ENCODE peak calls at places on chromosome 2, in four cellular contexts. O is breast epithelium, J is thoracic aorta, V is mesenchymal stem cell. L is an unnamed sample. For H3K36me3, the result is how much of the 10 kb centered on the place peaks cover.

GRCh38 chr2:1588051-1588993 is 156.0 kb downstream of the PXDN start:
- DNase-seq in O (no peak), J (no peak), V (no peak), L (no peak)

GRCh38 chr2:242060212-242060835 is 190.8 kb downstream of the RTP5 start:
- DNase-seq in O (no peak), J (no peak), V (peak), L (no peak)

GRCh38 chr2:199230091-199230490 is 227.6 kb downstream of the SATB2 start:
- DNase-seq in O (no peak), J (no peak), V (no peak), L (no peak)

GRCh38 chr2:174051741-174052638 is 86.8 kb upstream of the SP3 start:
- DNase-seq in O (no peak), J (no peak), V (peak), L (no peak)

GRCh38 chr2:42031783-42032620 is 15.8 kb upstream of the PKDCC start:
- DNase-seq in O (no peak), J (no peak), V (no peak), L (no peak)

GRCh38 chr2:239288951-239289481 is 111.8 kb downstream of the HDAC4 start:
- DNase-seq in O (no peak), J (no peak), V (peak), L (no peak)

GRCh38 chr2:188076149-188077056 is 215.3 kb upstream of the GULP1 start:
- DNase-seq in O (no peak), J (no peak), V (no peak), L (no peak)

GRCh38 chr2:236581546-236581945 is 11.9 kb downstream of the ACKR3 start:
- DNase-seq in O (no peak), J (no peak), V (no peak), L (no peak)

GRCh38 chr2:240583774-240584173 is 2.8 kb upstream of the CAPN10 start:
- DNase-seq in O (no peak), J (no peak), V (no peak), L (no peak)
- H3K4me3 ChIP-seq in O (no peak), J (no peak), V (no peak), L (no peak)

DNA sequence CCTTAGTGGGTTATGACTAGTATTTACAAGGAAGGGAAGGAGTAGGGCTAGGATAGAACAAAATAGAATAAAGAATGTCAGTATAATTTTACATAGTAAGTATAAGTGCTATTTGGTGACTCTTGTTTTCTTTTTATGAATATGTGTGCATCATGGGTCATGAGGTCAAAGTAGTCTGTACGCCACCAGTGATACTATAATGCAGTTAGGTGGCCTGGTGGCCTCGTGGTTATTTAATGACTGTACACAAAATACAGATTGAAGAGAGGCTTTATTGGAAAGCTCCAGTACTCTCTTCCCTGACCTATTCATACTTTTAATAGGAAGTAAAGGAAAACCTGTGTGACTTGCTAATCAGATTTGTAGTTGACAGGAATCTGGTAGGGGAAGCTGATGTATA is 27.3 kb downstream of the CAB39 start:
- DNase-seq in O (no peak), J (no peak), V (no peak), L (no peak)
- H3K36me3 ChIP-seq in O (under half), J (under half), V (under half), L (under half)

DNA sequence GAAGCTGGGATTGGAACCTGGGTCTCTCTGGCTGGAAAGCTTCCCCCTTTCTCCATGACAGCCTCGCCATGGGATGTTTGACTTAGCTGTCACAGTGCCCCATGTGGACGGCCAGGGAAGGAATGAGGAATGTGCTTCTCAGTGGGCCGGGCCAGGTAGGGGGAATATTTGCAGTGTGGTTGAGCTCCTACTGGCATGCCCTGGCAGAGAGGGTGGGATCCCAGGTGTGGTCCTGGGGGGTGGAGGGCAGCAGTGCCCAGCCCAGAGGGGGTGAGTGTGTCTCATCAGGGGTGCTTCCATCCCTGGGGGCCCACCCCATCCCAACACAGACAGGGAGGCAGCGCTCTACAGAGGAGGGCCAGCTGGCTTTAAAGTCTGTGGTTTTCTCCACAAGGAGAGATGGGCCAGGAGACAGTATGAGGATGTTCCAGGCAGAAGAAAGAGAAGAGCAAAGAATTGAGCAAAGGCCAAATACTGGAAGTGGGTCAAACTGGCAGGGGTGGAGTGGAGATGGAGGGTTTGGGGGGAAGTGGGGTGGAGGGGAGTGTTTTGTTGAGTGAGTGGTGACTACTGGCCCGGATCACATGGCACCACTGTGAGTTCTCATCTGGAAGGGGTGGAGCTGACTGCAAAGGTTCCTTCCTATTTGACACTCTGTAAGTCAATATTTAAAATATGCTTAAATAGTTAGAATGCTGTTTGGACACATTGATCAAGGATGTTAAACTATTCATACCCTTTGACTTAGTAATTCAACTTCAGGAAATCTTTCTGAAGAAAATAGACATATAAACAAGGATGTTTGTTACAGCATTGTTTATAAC is 94.0 kb downstream of the MYCN start:
- DNase-seq in O (no peak), J (no peak), V (no peak), L (no peak)
- H3K4me3 ChIP-seq in O (no peak), J (no peak), V (no peak), L (no peak)

GRCh38 chr2:101858910-101859309 is 132.8 kb upstream of the IL1R2 start:
- DNase-seq in O (no peak), J (no peak), V (no peak), L (no peak)

GRCh38 chr2:101852824-101853223 is 138.9 kb upstream of the IL1R2 start:
- DNase-seq in O (no peak), J (no peak), V (no peak), L (no peak)

GRCh38 chr2:101858246-101858645 is 133.5 kb upstream of the IL1R2 start:
- DNase-seq in O (no peak), J (no peak), V (no peak), L (no peak)

GRCh38 chr2:101854877-101855276 is 136.9 kb upstream of the IL1R2 start:
- DNase-seq in O (no peak), J (no peak), V (no peak), L (no peak)

GRCh38 chr2:101855776-101856175 is 136.0 kb upstream of the IL1R2 start:
- DNase-seq in O (no peak), J (no peak), V (no peak), L (no peak)
- H3K36me3 ChIP-seq in O (under half), J (under half), V (half or more), L (under half)

GRCh38 chr2:130391058-130391871 is 35.4 kb downstream of the PTPN18 start:
- DNase-seq in O (peak), J (no peak), V (peak), L (peak)

GRCh38 chr2:130389783-130390182 is 33.9 kb downstream of the PTPN18 start:
- DNase-seq in O (no peak), J (no peak), V (no peak), L (no peak)

GRCh38 chr2:130391872-130392670 is 36.2 kb downstream of the PTPN18 start:
- DNase-seq in O (no peak), J (no peak), V (peak), L (no peak)

GRCh38 chr2:130389363-130389762 is 33.5 kb downstream of the PTPN18 start:
- DNase-seq in O (no peak), J (no peak), V (no peak), L (no peak)

GRCh38 chr2:130390460-130391057 is 34.7 kb downstream of the PTPN18 start:
- DNase-seq in O (peak), J (no peak), V (no peak), L (no peak)
- H3K4me3 ChIP-seq in O (peak), J (peak), V (peak), L (peak)

DNA sequence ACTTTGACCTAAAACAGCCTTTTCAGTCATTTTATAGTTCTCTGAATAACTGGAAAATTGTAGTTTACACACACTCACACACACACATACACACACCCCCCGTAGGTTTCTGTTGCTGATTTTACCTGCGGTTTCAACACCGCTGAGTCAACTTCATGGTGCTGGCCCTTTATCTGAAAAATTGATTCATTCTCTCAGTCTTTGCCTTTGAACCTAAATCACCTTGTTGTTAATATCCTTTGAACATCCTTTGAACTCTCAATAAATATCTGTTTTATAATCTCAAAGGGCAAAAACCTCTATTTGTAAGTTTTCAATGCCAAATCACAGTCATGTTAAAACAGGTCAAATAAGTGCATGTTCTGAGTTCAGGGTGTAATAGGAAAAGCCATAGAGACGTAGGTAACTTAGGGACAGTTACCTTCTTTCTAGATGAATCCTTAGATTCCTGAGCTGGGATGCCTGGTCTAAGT is 109.0 kb upstream of the BZW1 start:
- DNase-seq in O (no peak), J (no peak), V (no peak), L (no peak)
- H3K36me3 ChIP-seq in O (under half), J (under half), V (under half), L (under half)

DNA sequence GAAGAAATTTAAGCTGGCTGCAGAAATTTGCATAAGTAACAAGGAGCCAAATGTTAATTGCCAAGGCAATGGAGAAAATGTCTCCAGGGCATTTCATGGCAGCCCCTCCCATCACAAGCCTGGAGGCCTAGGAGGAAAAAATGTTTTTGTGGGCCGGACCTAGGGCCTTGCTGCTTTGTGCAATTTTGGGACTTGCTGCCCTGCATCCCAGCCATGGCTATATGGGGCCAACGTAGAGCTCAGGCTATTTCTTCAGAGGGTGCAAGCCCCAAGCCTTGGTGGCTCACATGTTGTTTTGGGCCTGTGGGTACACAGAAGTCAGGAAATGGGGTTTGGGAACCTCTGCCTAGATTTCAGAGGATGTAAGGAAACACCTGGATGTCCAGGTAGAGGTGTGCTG is 57.7 kb downstream of the MOB4 start:
- DNase-seq in O (no peak), J (no peak), V (no peak), L (no peak)
- H3K4me3 ChIP-seq in O (no peak), J (no peak), V (no peak), L (no peak)

GRCh38 chr2:74873041-74873440 is 39.1 kb downstream of the HK2 start:
- DNase-seq in O (no peak), J (no peak), V (no peak), L (no peak)
- H3K36me3 ChIP-seq in O (under half), J (under half), V (half or more), L (under half)

GRCh38 chr2:200383380-200384110 is 77.1 kb downstream of the SPATS2L start:
- DNase-seq in O (no peak), J (no peak), V (peak), L (no peak)

GRCh38 chr2:200385063-200385635 is 78.7 kb downstream of the SPATS2L start:
- DNase-seq in O (no peak), J (no peak), V (no peak), L (no peak)

GRCh38 chr2:200380833-200381542 is 74.5 kb downstream of the SPATS2L start:
- DNase-seq in O (no peak), J (no peak), V (peak), L (no peak)

GRCh38 chr2:200380139-200380561 is 73.7 kb downstream of the SPATS2L start:
- DNase-seq in O (no peak), J (no peak), V (peak), L (no peak)

DNA sequence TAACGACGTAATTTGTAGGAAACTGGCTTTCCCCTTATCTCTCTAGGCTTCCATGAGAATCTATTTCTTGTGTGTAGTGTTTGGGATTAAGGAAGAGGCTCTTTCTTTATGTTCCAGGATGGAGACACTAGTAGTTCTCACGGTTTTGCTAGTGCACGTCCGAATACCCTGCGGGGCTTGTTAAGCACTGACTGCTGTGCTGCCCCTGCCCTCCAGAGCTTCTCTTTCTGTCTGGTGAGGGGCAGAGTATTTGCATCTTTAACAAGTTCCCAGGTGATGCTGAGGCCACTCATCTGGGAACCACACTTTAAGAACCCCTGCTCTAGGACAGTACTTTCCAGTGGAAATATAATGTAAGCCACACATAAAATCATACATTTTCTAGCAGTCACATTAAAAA is 76.4 kb downstream of the SPATS2L start:
- DNase-seq in O (no peak), J (no peak), V (no peak), L (no peak)
- H3K4me3 ChIP-seq in O (no peak), J (no peak), V (no peak), L (no peak)

L was measured in esophagus squamous epithelium.